ENCODE peak calls at places on chromosomes 4 and X, in six cellular contexts. B is GM12878, I is stomach, K is endothelial cell of umbilical vein, L is transverse colon, V is upper lobe of left lung. F is an unnamed sample.

GRCh38 chr4:187578103-187578502 is 417.5 kb upstream of the ZFP42 start:
- DNase-seq in B (no peak), K (no peak), L (no peak), I (no peak), V (no peak), F (no peak)

GRCh38 chr4:74944354-74944793 is 11.5 kb downstream of the PARM1 start:
- DNase-seq in K (no peak), V (peak), B (no peak), I (peak), L (peak), F (no peak)

GRCh38 chr4:146981651-146982050 is 36.0 kb upstream of the TTC29 start:
- DNase-seq in V (no peak), B (no peak), L (no peak), K (no peak), I (no peak), F (no peak)

GRCh38 chrX:109622270-109622669 is 2.7 kb downstream of the KCNE5 start:
- DNase-seq in V (no peak), B (no peak), K (no peak), L (no peak), I (no peak), F (no peak)

GRCh38 chr4:72077346-72077745 is 45.5 kb downstream of the NPFFR2 start:
- DNase-seq in I (no peak), L (no peak), B (no peak), V (no peak), K (no peak), F (no peak)

GRCh38 chr4:59956366-59956765 is 1243.8 kb upstream of the ADGRL3 start:
- DNase-seq in K (no peak), L (no peak), V (no peak), I (no peak), B (no peak), F (no peak)

GRCh38 chrX:111869639-111870034 is 6.3 kb upstream of the TRPC5OS start:
- DNase-seq in K (peak), I (peak), B (peak), L (peak), V (peak), F (no peak)

GRCh38 chrX:148562846-148563245 is 62.4 kb downstream of the AFF2 start:
- DNase-seq in B (no peak), L (no peak), K (no peak), I (no peak), V (peak), F (peak)

GRCh38 chr4:89249716-89250361 is 57.8 kb downstream of the GPRIN3 start:
- DNase-seq in K (no peak), I (no peak), L (no peak), B (no peak), V (no peak), F (no peak)

GRCh38 chr4:39469429-39470077 is 10.7 kb downstream of the LIAS start:
- DNase-seq in I (no peak), V (peak), L (no peak), B (peak), K (peak), F (peak)

GRCh38 chr4:10179957-10180602 is 63.5 kb upstream of the WDR1 start:
- DNase-seq in L (no peak), I (no peak), K (no peak), B (no peak), V (no peak), F (no peak)

GRCh38 chr4:147714575-147715401 is 17.1 kb upstream of the ARHGAP10 start:
- DNase-seq in K (peak), V (no peak), L (peak), B (no peak), I (no peak), F (no peak)

GRCh38 chr4:47485047-47485692 is at the start of gene ATP10D:
- DNase-seq in B (peak), I (peak), V (peak), K (peak), L (peak), F (peak)

GRCh38 chrX:133179500-133179899 is 38.7 kb downstream of the TFDP3 start:
- DNase-seq in V (no peak), I (no peak), B (no peak), K (no peak), L (no peak), F (no peak)

GRCh38 chr4:144355809-144356757 is 215.6 kb upstream of the GYPA start:
- DNase-seq in V (peak), K (peak), L (peak), I (no peak), B (peak), F (peak)

GRCh38 chrX:41293269-41293668 is 40.7 kb upstream of the DDX3X start:
- DNase-seq in K (no peak), B (no peak), I (no peak), L (no peak), V (no peak), F (no peak)

GRCh38 chrX:132058050-132058449 is 34.9 kb downstream of the STK26 start:
- DNase-seq in I (no peak), B (no peak), V (no peak), L (no peak), K (no peak), F (no peak)

GRCh38 chrX:119512145-119512800 is 44.0 kb downstream of the SLC25A5 start:
- DNase-seq in I (peak), B (no peak), V (peak), K (peak), L (peak), F (peak)

GRCh38 chrX:3638280-3638873 is 75.1 kb downstream of the PRKX start:
- DNase-seq in K (peak), B (peak), I (peak), L (peak), V (peak), F (no peak)

GRCh38 chr4:88022289-88022688 is 14.9 kb downstream of the PKD2 start:
- DNase-seq in L (no peak), V (no peak), B (no peak), I (no peak), K (no peak), F (no peak)

GRCh38 chr4:2961411-2962098 is 1.7 kb downstream of the NOP14 start:
- DNase-seq in K (no peak), I (no peak), V (no peak), L (no peak), B (no peak), F (peak)

GRCh38 chr4:30443289-30443688 is 276.9 kb upstream of the PCDH7 start:
- DNase-seq in K (no peak), I (no peak), B (no peak), L (no peak), V (no peak), F (no peak)

GRCh38 chr4:124262211-124263179 is 450.0 kb downstream of the ANKRD50 start:
- DNase-seq in K (peak), V (peak), L (peak), I (peak), B (peak), F (peak)

GRCh38 chrX:6227445-6227820 is 1.2 kb downstream of the NLGN4X start:
- DNase-seq in L (no peak), B (no peak), I (no peak), V (no peak), K (no peak), F (no peak)

GRCh38 chrX:150704030-150704613 is 10.9 kb downstream of the MTMR1 start:
- DNase-seq in K (peak), L (no peak), V (no peak), B (no peak), I (no peak), F (no peak)

GRCh38 chrX:55220119-55220794 is at the start of gene PAGE5:
- DNase-seq in V (no peak), B (no peak), I (no peak), L (no peak), K (no peak), F (no peak)

GRCh38 chr4:105666693-105667092 is 41.8 kb downstream of the INTS12 start:
- DNase-seq in B (no peak), K (peak), L (no peak), V (no peak), I (no peak), F (no peak)

GRCh38 chr4:186168750-186169149 is 22.6 kb upstream of the CYP4V2 start:
- DNase-seq in K (no peak), V (no peak), L (no peak), B (no peak), I (no peak), F (no peak)

GRCh38 chrX:2627272-2627867 is 63.7 kb upstream of the CD99 start:
- DNase-seq in B (no peak), K (peak), I (peak), V (no peak), L (peak), F (peak)

GRCh38 chr4:101049549-101050001 is 297.8 kb downstream of the PPP3CA start:
- DNase-seq in I (no peak), K (no peak), L (no peak), B (no peak), V (no peak), F (no peak)

GRCh38 chrX:126485371-126485770 is 67.2 kb downstream of the DCAF12L1 start:
- DNase-seq in B (no peak), V (no peak), L (no peak), I (no peak), K (no peak), F (no peak)

GRCh38 chrX:40146471-40147398 is 49.0 kb upstream of the BCOR start:
- DNase-seq in I (no peak), V (peak), L (no peak), B (no peak), K (no peak), F (no peak)

GRCh38 chrX:99939883-99940232 is 470.2 kb downstream of the PCDH19 start:
- DNase-seq in B (no peak), L (no peak), I (no peak), V (no peak), K (no peak), F (no peak)

GRCh38 chr4:188735082-188735481 is 595.8 kb downstream of the TRIML1 start:
- DNase-seq in V (no peak), B (no peak), L (no peak), I (no peak), K (no peak), F (no peak)

GRCh38 chrX:135185795-135186443 is 14.7 kb upstream of the CT55 start:
- DNase-seq in I (no peak), V (no peak), B (peak), L (no peak), K (peak), F (peak)

GRCh38 chrX:119753001-119753400 is 5.4 kb upstream of the SOWAHD start:
- DNase-seq in K (no peak), L (no peak), B (no peak), V (no peak), I (no peak), F (no peak)

GRCh38 chr4:152727784-152728183 is 48.0 kb upstream of the TMEM154 start:
- DNase-seq in V (no peak), I (no peak), L (no peak), K (no peak), B (no peak), F (peak)

GRCh38 chrX:39645059-39645895 is 452.5 kb downstream of the BCOR start:
- DNase-seq in K (peak), L (peak), V (no peak), I (no peak), B (no peak), F (no peak)

GRCh38 chr4:168981460-168981859 is 28.6 kb downstream of the CBR4 start:
- DNase-seq in L (no peak), V (no peak), I (no peak), K (peak), B (no peak), F (no peak)

DNA sequence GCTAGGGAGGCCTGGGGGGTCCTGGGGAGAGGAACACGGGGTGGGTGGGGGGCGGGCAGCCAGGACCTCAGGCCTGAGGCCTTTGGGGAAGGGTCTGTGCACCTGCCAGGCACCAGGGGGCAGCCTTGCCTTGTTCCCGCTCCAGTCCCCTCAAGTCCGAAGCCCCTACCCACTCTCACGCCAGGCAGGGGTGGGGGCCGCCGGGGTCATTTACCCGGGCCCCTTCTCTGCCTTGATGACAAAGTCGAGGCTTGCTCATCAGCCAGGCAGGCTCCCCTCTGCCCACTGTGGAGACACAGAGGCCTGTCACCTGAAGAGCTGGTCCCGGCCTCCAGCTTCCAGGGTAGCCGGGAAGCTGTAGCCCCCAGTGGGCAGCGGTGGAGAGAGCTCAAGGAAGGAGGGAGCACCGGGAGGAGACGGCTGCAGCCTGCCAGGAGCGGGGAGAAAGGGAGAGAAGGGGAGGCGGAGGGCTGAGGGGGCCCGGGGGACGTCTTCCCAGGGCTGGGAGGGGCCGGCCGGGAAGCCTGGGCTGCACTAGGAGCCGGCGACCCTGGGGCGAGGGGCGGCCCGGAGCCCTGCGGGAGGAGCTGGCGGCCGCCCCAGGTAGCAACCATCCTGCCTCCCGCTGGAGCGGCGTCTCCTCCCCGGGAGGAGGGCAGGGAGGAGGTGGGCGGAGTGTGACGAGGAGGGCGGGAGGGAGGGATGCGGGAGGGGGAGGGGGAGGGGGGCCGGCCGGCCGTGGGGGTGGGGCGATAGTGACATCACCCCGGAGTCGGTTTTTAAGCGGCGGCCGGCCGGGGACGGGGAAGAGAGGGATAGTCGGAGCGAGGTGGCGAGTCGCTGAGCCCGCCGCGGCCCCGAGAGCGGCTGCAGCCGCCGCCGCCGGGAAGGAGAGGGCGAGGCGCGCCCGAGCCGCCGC is at the start of gene SLC6A8:
- DNase-seq in L (peak), B (no peak), I (peak), K (peak), V (peak), F (no peak)
- TF ChIP-seq POLR2AphosphoS5 in L (peak), B (no peak), I (peak), K (peak), V (no peak), F (no peak)

GRCh38 chr4:184450045-184450444 is 24.3 kb downstream of the IRF2 start:
- DNase-seq in V (no peak), I (no peak), B (no peak), L (no peak), K (peak), F (no peak)

GRCh38 chr4:184450743-184451142 is 23.6 kb downstream of the IRF2 start:
- DNase-seq in I (no peak), K (no peak), L (no peak), B (no peak), V (no peak), F (no peak)

GRCh38 chr4:184453402-184454160 is 20.8 kb downstream of the IRF2 start:
- DNase-seq in K (peak), L (peak), B (no peak), I (peak), V (peak), F (no peak)

GRCh38 chr4:184448828-184449227 is 25.5 kb downstream of the IRF2 start:
- DNase-seq in I (no peak), V (peak), B (no peak), K (peak), L (peak), F (peak)

DNA sequence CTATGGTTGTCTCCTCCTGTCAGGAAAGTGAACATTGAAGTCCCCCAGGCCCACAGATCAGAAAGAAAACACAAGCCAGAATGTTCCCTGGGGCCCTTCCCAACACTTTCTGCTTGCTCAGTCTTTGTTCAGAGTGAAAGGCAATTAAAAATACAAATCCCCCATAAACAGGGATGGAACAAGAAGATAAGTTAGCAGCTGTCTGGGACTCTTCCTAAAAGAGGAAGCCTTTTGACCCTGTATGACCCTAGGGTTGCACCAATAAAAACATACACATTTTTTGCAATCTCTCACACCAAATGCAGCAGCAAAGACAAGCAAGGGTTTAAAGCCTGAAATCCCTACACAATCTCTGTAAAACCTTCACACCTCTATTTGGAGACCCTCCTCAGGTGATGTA is 22.6 kb downstream of the IRF2 start:
- DNase-seq in K (no peak), B (no peak), V (no peak), I (no peak), L (no peak), F (peak)
- TF ChIP-seq POLR2AphosphoS5 in K (no peak), B (no peak), V (no peak), I (no peak), L (no peak), F (peak)

GRCh38 chrX:139903229-139903628 is 29.6 kb downstream of the ATP11C start:
- DNase-seq in I (no peak), B (no peak), K (no peak), V (no peak), L (no peak), F (no peak)
- TF ChIP-seq POLR2AphosphoS5 in I (no peak), B (no peak), K (no peak), V (no peak), L (no peak), F (no peak)

DNA sequence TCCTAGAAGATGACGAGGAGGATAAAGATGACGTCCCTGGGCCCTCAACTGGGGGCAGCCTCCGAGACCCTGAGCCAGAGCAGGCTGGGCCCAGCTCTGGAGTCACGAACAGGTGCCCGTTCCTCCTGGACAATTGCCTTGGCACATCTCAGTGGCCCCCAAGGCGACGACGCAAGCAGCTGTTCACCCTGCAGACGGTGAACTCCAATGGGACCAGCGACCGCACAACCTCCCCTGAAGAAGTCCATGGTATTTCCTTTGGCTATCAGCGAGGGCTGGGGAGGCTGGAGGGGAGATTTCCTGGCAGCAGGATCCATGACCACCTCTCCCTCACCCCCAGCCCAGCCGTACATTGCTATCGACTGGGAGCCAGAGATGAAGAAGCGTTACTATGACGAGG is 11.9 kb downstream of the USP11 start:
- DNase-seq in K (no peak), I (no peak), B (no peak), V (no peak), L (no peak), F (no peak)
- TF ChIP-seq POLR2AphosphoS5 in K (no peak), I (no peak), B (no peak), V (no peak), L (no peak), F (no peak)

DNA sequence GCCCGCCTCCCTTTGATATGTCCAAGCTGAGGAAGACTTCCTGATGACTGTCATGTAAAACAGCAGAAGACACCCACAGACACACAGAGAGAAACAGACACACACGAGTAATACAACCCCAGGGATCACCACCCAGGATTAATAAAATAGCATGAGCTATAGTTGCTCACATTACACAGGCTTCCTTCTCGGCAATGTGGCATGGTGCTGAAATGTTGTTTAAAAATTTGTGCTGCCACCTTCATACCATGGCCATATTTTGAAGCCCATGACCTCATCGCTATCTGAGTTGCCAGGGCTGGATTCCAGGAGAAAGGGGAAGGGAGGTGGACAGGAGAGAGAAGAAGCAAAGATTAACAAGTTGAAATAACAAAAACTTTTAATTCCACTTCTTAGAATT is 111.7 kb downstream of the SYNPO2 start:
- DNase-seq in K (no peak), V (no peak), I (no peak), L (no peak), B (no peak), F (no peak)
- TF ChIP-seq POLR2AphosphoS5 in K (no peak), V (no peak), I (no peak), L (no peak), B (no peak), F (no peak)

GRCh38 chr4:6773616-6774540 is 8.6 kb upstream of the KIAA0232 start:
- DNase-seq in V (no peak), B (no peak), L (no peak), K (no peak), I (no peak), F (no peak)

GRCh38 chr4:6771229-6771671 is 11.3 kb upstream of the KIAA0232 start:
- DNase-seq in K (no peak), B (no peak), L (no peak), V (no peak), I (no peak), F (no peak)

GRCh38 chr4:6773106-6773505 is 9.4 kb upstream of the KIAA0232 start:
- DNase-seq in I (no peak), L (no peak), K (no peak), B (no peak), V (no peak), F (no peak)

GRCh38 chr4:6770581-6771228 is 11.8 kb upstream of the KIAA0232 start:
- DNase-seq in B (no peak), V (no peak), I (no peak), K (no peak), L (no peak), F (no peak)

DNA sequence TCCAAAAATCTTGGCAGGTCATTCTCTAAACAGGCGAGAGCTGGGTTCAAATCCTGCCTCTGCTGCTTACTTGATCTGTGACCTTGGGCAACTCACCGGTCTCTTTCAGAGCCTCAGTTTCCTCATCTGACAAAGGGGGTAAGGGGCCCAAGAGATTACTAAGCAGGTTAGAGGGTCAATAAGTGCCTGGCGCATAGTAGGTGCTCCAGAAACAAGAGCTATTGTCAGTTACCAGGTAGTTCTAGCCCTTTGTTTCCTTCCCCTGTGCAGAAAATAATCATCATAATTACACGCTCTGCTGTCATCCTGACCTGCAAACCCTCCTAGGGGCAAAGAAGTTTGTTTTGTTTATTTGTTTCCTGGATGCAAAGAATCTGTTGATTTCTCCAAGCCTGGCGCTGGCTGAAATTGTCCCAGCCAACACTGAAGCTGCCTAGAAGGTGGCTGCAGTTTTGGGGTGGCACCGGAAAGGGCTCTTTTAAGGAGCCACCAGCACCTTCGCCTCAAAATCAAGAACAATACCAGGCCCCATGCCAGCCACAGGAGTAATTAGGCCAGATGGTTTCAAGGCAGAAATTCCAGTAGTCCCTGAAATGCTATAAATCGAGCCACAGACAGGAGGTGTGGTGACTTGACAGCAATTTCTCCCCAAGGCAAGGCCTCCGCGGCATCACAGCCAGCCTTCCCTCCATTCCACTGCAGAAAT is 10.2 kb upstream of the KIAA0232 start:
- DNase-seq in K (no peak), V (no peak), L (peak), B (no peak), I (no peak), F (no peak)
- TF ChIP-seq POLR2AphosphoS5 in K (no peak), V (no peak), L (peak), B (no peak), I (no peak), F (no peak)

GRCh38 chr4:107989537-107990386 is at the start of gene HADH:
- DNase-seq in B (peak), I (peak), V (peak), K (peak), L (peak), F (peak)
- TF ChIP-seq POLR2AphosphoS5 in B (peak), I (peak), V (peak), K (no peak), L (peak), F (peak)

F was measured in HL-60.